ENCODE peak calls at places on chromosomes 5 and 9, in six cellular contexts. O is GM12878, F is mammary epithelial cell, I is SK-N-SH, H is Karpas-422, Y is prostate gland. M is an unnamed sample.
A peak's percentile ranks its signal among the peaks of the same experiment; 100 is the strongest.

GRCh38 chr5:158084292-158084691 is 225.3 kb upstream of the CLINT1 start:
- DNase-seq in O (no peak), H (no peak), F (peak; percentile 63), Y (no peak), I (no peak), M (no peak)

GRCh38 chr5:14397717-14398116 is 183.9 kb upstream of the OTULINL start:
- DNase-seq in H (no peak), Y (peak; percentile 31), I (no peak), O (no peak), F (peak; percentile 33), M (no peak)

GRCh38 chr5:80116465-80116864 is 81.3 kb downstream of the THBS4 start:
- DNase-seq in O (no peak), Y (no peak), I (no peak), F (no peak), H (no peak), M (no peak)

GRCh38 chr5:151781201-151781600 is 9.4 kb downstream of the G3BP1 start:
- DNase-seq in Y (no peak), F (no peak), I (no peak), H (no peak), O (no peak), M (no peak)

GRCh38 chr5:138647261-138647788 is 72.1 kb upstream of the HSPA9 start:
- DNase-seq in Y (no peak), H (peak; percentile 24), O (no peak), F (no peak), I (no peak), M (no peak)

GRCh38 chr9:116156621-116157314 is 3.2 kb downstream of the PAPPA start:
- DNase-seq in H (no peak), O (no peak), I (peak; percentile 44), Y (no peak), F (no peak), M (peak; percentile 79)

GRCh38 chr5:172624083-172624995 is 16.7 kb upstream of the NEURL1B start:
- DNase-seq in I (no peak), H (no peak), Y (no peak), F (no peak), O (no peak), M (no peak)

GRCh38 chr5:33148076-33148501 is 292.7 kb upstream of the TARS1 start:
- DNase-seq in F (peak; percentile 81), Y (no peak), O (no peak), H (no peak), I (no peak), M (peak; percentile 75)

GRCh38 chr5:72515211-72515610 is 8.0 kb upstream of the ZNF366 start:
- DNase-seq in Y (no peak), F (no peak), H (no peak), O (no peak), I (no peak), M (no peak)

GRCh38 chr5:63125862-63126261 is 547.2 kb downstream of the LRRC70 start:
- DNase-seq in O (no peak), I (no peak), Y (no peak), H (peak; percentile 70), F (peak; percentile 41), M (peak; percentile 11)

GRCh38 chr5:155264809-155265208 is 251.3 kb downstream of the KIF4B start:
- DNase-seq in Y (no peak), I (no peak), H (no peak), F (no peak), O (no peak), M (no peak)

GRCh38 chr5:177300236-177300880 is 3.2 kb downstream of the RAB24 start:
- DNase-seq in I (no peak), O (peak; percentile 77), H (peak; percentile 71), Y (no peak), F (peak; percentile 53), M (peak; percentile 82)

GRCh38 chr5:179268966-179269693 is 76.1 kb downstream of the ADAMTS2 start:
- DNase-seq in F (no peak), O (no peak), I (no peak), Y (no peak), H (no peak), M (peak; percentile 38)

GRCh38 chr9:116627433-116627832 is 59.7 kb upstream of the TRIM32 start:
- DNase-seq in O (no peak), Y (no peak), I (no peak), F (no peak), H (no peak), M (no peak)

GRCh38 chr5:60703944-60704343 is 4.0 kb upstream of the DEPDC1B start:
- DNase-seq in O (no peak), F (no peak), H (peak; percentile 27), Y (no peak), I (no peak), M (no peak)

GRCh38 chr9:37034320-37034937 is 361 bp upstream of the PAX5 start:
- DNase-seq in O (no peak), Y (peak; percentile 36), H (peak; percentile 92), F (no peak), I (peak; percentile 79), M (no peak)

GRCh38 chr9:68552700-68553099 is 12.0 kb upstream of the TMEM252 start:
- DNase-seq in Y (no peak), F (peak; percentile 16), I (no peak), O (no peak), H (no peak), M (no peak)

GRCh38 chr9:114156311-114156657 is 947 bp downstream of the COL27A1 start:
- DNase-seq in Y (no peak), I (no peak), F (no peak), O (no peak), H (no peak), M (no peak)

GRCh38 chr9:36074870-36075532 is 38.3 kb downstream of the RECK start:
- DNase-seq in Y (peak; percentile 77), H (no peak), F (peak; percentile 94), O (no peak), I (peak; percentile 30), M (no peak)

GRCh38 chr5:27038476-27038875 is at the start of gene CDH9:
- DNase-seq in O (no peak), F (no peak), H (no peak), Y (no peak), I (no peak), M (no peak)

GRCh38 chr5:8685704-8686103 is 816.8 kb downstream of the MTRR start:
- DNase-seq in F (no peak), I (peak; percentile 3), H (no peak), Y (no peak), O (no peak), M (no peak)

GRCh38 chr5:58457040-58457439 is 2.8 kb downstream of the PLK2 start:
- DNase-seq in Y (no peak), H (no peak), O (no peak), I (no peak), F (no peak), M (no peak)

GRCh38 chr9:36902861-36903524 is 131.1 kb downstream of the PAX5 start:
- DNase-seq in H (no peak), F (no peak), I (no peak), Y (no peak), O (no peak), M (no peak)

GRCh38 chr9:136983611-136984314 is 970 bp downstream of the LCNL1 start:
- DNase-seq in F (no peak), Y (no peak), O (no peak), I (no peak), H (no peak), M (no peak)

GRCh38 chr9:123483191-123483803 is 127.3 kb downstream of the CRB2 start:
- DNase-seq in I (no peak), H (no peak), Y (no peak), F (no peak), O (no peak), M (no peak)

GRCh38 chr9:85723220-85723619 is 18.5 kb downstream of the AGTPBP1 start:
- DNase-seq in H (no peak), F (no peak), Y (no peak), I (no peak), O (no peak), M (no peak)

GRCh38 chr9:130265431-130266235 is at the start of gene HMCN2:
- DNase-seq in Y (no peak), H (no peak), I (peak; percentile 87), F (peak; percentile 23), O (no peak), M (no peak)

GRCh38 chr9:87549774-87550173 is 52.1 kb downstream of the DAPK1 start:
- DNase-seq in Y (no peak), F (no peak), I (no peak), H (no peak), O (no peak), M (no peak)
- H3K4me1 ChIP-seq in Y (no peaks in the 10 kb centered on the region), F (peaks cover 10% of the 10 kb centered on the region), I (peaks cover 19% of the 10 kb centered on the region), H (no peaks in the 10 kb centered on the region), O (peaks cover 4% of the 10 kb centered on the region), M (peaks cover 26% of the 10 kb centered on the region)

GRCh38 chr5:154220625-154221024 is 30.1 kb downstream of the GALNT10 start:
- DNase-seq in I (no peak), F (peak; percentile 43), Y (no peak), H (no peak), O (no peak), M (peak; percentile 80)
- H3K27ac ChIP-seq in I (peak overlapping the region; percentile 85), F (peak overlapping the region; percentile 66), Y (no peak overlapping the region), H (no peak overlapping the region), O (no peak overlapping the region), M (peak overlapping the region; percentile 75)

GRCh38 chr5:65828507-65828906 is 97.9 kb upstream of the ERBIN start:
- DNase-seq in I (peak; percentile 34), Y (no peak), F (no peak), H (no peak), O (no peak), M (no peak)
- H3K4me3 ChIP-seq in I (peak overlapping the region; percentile 34), Y (no peak overlapping the region), F (no peak overlapping the region), H (no peak overlapping the region), O (no peak overlapping the region), M (no peak overlapping the region)

GRCh38 chr5:68222310-68222709 is 6.8 kb downstream of the PIK3R1 start:
- DNase-seq in F (no peak), Y (peak; percentile 31), O (no peak), H (no peak), I (no peak), M (no peak)

GRCh38 chr5:68221488-68221887 is 5.9 kb downstream of the PIK3R1 start:
- DNase-seq in H (no peak), I (no peak), F (no peak), Y (no peak), O (no peak), M (no peak)

GRCh38 chr5:68220914-68221313 is 5.4 kb downstream of the PIK3R1 start:
- DNase-seq in H (no peak), I (no peak), F (no peak), O (no peak), Y (no peak), M (no peak)

GRCh38 chr5:68224561-68225187 is 9.1 kb downstream of the PIK3R1 start:
- DNase-seq in H (no peak), I (no peak), Y (no peak), O (no peak), F (no peak), M (no peak)

DNA sequence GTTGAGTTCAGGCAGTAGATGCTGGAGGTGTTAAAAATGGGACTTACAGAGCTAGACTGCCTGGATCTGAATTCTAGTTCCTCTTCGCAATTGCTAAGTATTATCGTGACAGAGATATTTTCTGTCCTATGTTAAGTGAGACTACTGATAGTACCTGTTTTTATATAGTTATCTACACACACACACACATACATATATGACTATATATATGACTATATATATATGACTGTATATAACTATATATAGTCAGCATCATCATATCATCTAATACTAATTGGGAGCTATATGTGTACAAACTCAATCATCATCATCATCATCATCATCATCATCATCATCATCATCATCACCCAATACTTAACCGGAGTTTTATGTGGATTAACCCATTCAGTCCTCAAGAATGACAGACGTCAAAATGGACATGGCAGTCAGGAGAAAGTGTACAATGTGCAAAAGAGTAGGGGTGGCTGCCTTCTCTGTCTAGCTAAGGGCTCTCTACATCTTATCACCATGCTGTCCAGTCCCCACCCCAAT is 7.3 kb downstream of the PIK3R1 start:
- DNase-seq in O (no peak), Y (no peak), I (no peak), H (no peak), F (no peak), M (no peak)
- H3K4me1 ChIP-seq in O (peaks cover 3% of the 10 kb centered on the region), Y (peaks cover 8% of the 10 kb centered on the region), I (peaks cover 12% of the 10 kb centered on the region), H (peaks cover 13% of the 10 kb centered on the region), F (peaks cover 62% of the 10 kb centered on the region), M (no peaks in the 10 kb centered on the region)

M was measured in SJSA1.